ENCODE peak calls at places on chromosome 1, in nine cellular contexts. One of them, this sample, is unnamed.

GRCh38 chr1:11198851-11199628 is 9.9 kb downstream of the ANGPTL7 start:
- DNase-seq in brain microvascular endothelial cell: no peak
- DNase-seq in GM12864: no peak
- DNase-seq in thoracic aorta: no peak
- DNase-seq in heart left ventricle: no peak
- DNase-seq in IMR-90: no peak
- DNase-seq in adrenal gland: no peak
- DNase-seq in A549: no peak
- DNase-seq in mammary epithelial cell: no peak
- DNase-seq in this sample: no peak

GRCh38 chr1:237799762-237800474 is 90.8 kb downstream of the ZP4 start:
- DNase-seq in brain microvascular endothelial cell: peak
- DNase-seq in GM12864: no peak
- DNase-seq in thoracic aorta: no peak
- DNase-seq in heart left ventricle: peak
- DNase-seq in IMR-90: peak
- DNase-seq in adrenal gland: peak
- DNase-seq in A549: peak
- DNase-seq in mammary epithelial cell: peak
- DNase-seq in this sample: peak

GRCh38 chr1:181676269-181676668 is 193.0 kb downstream of the CACNA1E start:
- DNase-seq in brain microvascular endothelial cell: peak
- DNase-seq in GM12864: peak
- DNase-seq in thoracic aorta: no peak
- DNase-seq in heart left ventricle: no peak
- DNase-seq in IMR-90: peak
- DNase-seq in adrenal gland: peak
- DNase-seq in A549: peak
- DNase-seq in mammary epithelial cell: peak
- DNase-seq in this sample: peak

GRCh38 chr1:172670316-172670715 is 11.4 kb downstream of the FASLG start:
- DNase-seq in brain microvascular endothelial cell: no peak
- DNase-seq in GM12864: no peak
- DNase-seq in thoracic aorta: no peak
- DNase-seq in heart left ventricle: no peak
- DNase-seq in IMR-90: no peak
- DNase-seq in adrenal gland: no peak
- DNase-seq in A549: no peak
- DNase-seq in mammary epithelial cell: no peak
- DNase-seq in this sample: no peak

GRCh38 chr1:181558416-181558815 is 75.1 kb downstream of the CACNA1E start:
- DNase-seq in brain microvascular endothelial cell: no peak
- DNase-seq in GM12864: no peak
- DNase-seq in thoracic aorta: no peak
- DNase-seq in heart left ventricle: no peak
- DNase-seq in IMR-90: no peak
- DNase-seq in adrenal gland: no peak
- DNase-seq in A549: no peak
- DNase-seq in mammary epithelial cell: no peak
- DNase-seq in this sample: no peak

GRCh38 chr1:153353226-153353947 is 4.3 kb upstream of the S100A9 start:
- DNase-seq in brain microvascular endothelial cell: no peak
- DNase-seq in GM12864: no peak
- DNase-seq in thoracic aorta: no peak
- DNase-seq in heart left ventricle: no peak
- DNase-seq in IMR-90: no peak
- DNase-seq in adrenal gland: no peak
- DNase-seq in A549: peak
- DNase-seq in mammary epithelial cell: no peak
- DNase-seq in this sample: peak

GRCh38 chr1:27970401-27970800 is 10.6 kb downstream of the XKR8 start:
- DNase-seq in brain microvascular endothelial cell: peak
- DNase-seq in GM12864: no peak
- DNase-seq in thoracic aorta: no peak
- DNase-seq in heart left ventricle: no peak
- DNase-seq in IMR-90: peak
- DNase-seq in adrenal gland: peak
- DNase-seq in A549: no peak
- DNase-seq in mammary epithelial cell: no peak
- DNase-seq in this sample: no peak

GRCh38 chr1:39666772-39667171 is 5.1 kb downstream of the NT5C1A start:
- DNase-seq in brain microvascular endothelial cell: no peak
- DNase-seq in GM12864: peak
- DNase-seq in thoracic aorta: no peak
- DNase-seq in heart left ventricle: no peak
- DNase-seq in IMR-90: no peak
- DNase-seq in adrenal gland: no peak
- DNase-seq in A549: no peak
- DNase-seq in mammary epithelial cell: no peak
- DNase-seq in this sample: no peak

GRCh38 chr1:202349263-202349928 is 897 bp downstream of the PPP1R12B start:
- DNase-seq in brain microvascular endothelial cell: peak
- DNase-seq in GM12864: no peak
- DNase-seq in thoracic aorta: no peak
- DNase-seq in heart left ventricle: no peak
- DNase-seq in IMR-90: peak
- DNase-seq in adrenal gland: peak
- DNase-seq in A549: peak
- DNase-seq in mammary epithelial cell: peak
- DNase-seq in this sample: peak

GRCh38 chr1:214615871-214616270 is 12.9 kb downstream of the CENPF start:
- DNase-seq in brain microvascular endothelial cell: no peak
- DNase-seq in GM12864: no peak
- DNase-seq in thoracic aorta: no peak
- DNase-seq in heart left ventricle: no peak
- DNase-seq in IMR-90: peak
- DNase-seq in adrenal gland: no peak
- DNase-seq in A549: no peak
- DNase-seq in mammary epithelial cell: no peak
- DNase-seq in this sample: no peak

GRCh38 chr1:109539676-109540075 is at the start of gene GPR61:
- DNase-seq in brain microvascular endothelial cell: no peak
- DNase-seq in GM12864: no peak
- DNase-seq in thoracic aorta: no peak
- DNase-seq in heart left ventricle: no peak
- DNase-seq in IMR-90: no peak
- DNase-seq in adrenal gland: peak
- DNase-seq in A549: no peak
- DNase-seq in mammary epithelial cell: no peak
- DNase-seq in this sample: no peak

GRCh38 chr1:61043010-61043820 is 39.1 kb upstream of the NFIA start:
- DNase-seq in brain microvascular endothelial cell: peak
- DNase-seq in GM12864: no peak
- DNase-seq in thoracic aorta: peak
- DNase-seq in heart left ventricle: peak
- DNase-seq in IMR-90: peak
- DNase-seq in adrenal gland: peak
- DNase-seq in A549: peak
- DNase-seq in mammary epithelial cell: peak
- DNase-seq in this sample: peak

GRCh38 chr1:21237386-21238088 is 52.7 kb downstream of the ECE1 start:
- DNase-seq in brain microvascular endothelial cell: no peak
- DNase-seq in GM12864: no peak
- DNase-seq in thoracic aorta: no peak
- DNase-seq in heart left ventricle: no peak
- DNase-seq in IMR-90: no peak
- DNase-seq in adrenal gland: peak
- DNase-seq in A549: no peak
- DNase-seq in mammary epithelial cell: no peak
- DNase-seq in this sample: no peak

GRCh38 chr1:30706528-30706927 is 16.9 kb downstream of the MATN1 start:
- DNase-seq in brain microvascular endothelial cell: peak
- DNase-seq in GM12864: no peak
- DNase-seq in thoracic aorta: no peak
- DNase-seq in heart left ventricle: no peak
- DNase-seq in IMR-90: peak
- DNase-seq in adrenal gland: peak
- DNase-seq in A549: no peak
- DNase-seq in mammary epithelial cell: peak
- DNase-seq in this sample: peak

GRCh38 chr1:30882678-30883388 is 25.7 kb downstream of the SDC3 start:
- DNase-seq in brain microvascular endothelial cell: no peak
- DNase-seq in GM12864: no peak
- DNase-seq in thoracic aorta: no peak
- DNase-seq in heart left ventricle: no peak
- DNase-seq in IMR-90: no peak
- DNase-seq in adrenal gland: peak
- DNase-seq in A549: no peak
- DNase-seq in mammary epithelial cell: no peak
- DNase-seq in this sample: no peak

GRCh38 chr1:109090415-109091195 is at the start of gene TMEM167B:
- DNase-seq in brain microvascular endothelial cell: peak
- DNase-seq in GM12864: peak
- DNase-seq in thoracic aorta: peak
- DNase-seq in heart left ventricle: peak
- DNase-seq in IMR-90: peak
- DNase-seq in adrenal gland: peak
- DNase-seq in A549: peak
- DNase-seq in mammary epithelial cell: peak
- DNase-seq in this sample: peak

DNA sequence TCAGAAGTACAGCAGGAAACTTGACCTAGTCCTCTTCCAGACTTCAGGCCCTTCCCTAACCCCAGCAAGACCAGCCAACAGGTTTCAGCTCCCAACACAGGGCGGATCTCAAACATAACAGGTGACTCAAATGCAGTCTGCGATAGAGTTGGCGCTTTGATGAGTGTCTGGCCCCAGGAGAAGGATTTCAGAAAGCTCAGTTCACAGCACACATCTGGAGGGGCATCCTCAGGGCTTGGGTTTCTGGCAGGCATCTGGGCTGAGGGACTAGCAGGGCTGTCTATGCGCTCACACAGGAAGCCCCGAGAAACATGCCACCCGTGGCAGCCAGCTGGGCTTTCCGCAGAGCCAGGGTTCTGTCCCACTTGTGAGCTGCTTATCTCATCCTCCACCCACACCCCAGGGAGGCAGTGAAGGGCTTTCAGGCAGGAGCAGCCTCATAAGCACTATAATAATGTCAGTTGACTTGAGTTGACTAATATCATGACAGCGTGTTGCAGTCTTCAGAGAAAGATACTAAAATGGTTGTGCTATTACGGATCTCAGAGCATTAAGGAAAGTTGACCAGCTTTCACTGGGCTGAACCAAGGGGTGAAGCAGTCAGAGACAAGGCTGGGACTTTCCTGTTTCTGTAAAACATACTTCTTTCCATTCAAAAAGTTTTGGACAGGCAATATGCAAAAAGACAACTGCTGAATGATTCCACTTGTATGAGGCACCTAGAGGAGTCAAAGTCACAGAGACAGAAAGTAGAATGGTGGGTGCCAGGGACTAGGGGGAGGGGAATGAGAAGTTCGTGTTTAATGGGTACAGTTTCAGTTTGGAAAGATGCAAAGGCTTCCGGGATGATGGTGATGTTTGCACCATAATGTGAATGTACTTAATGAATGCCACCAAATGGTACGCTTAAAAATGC is 233.0 kb upstream of the IRF2BP2 start:
- DNase-seq in brain microvascular endothelial cell: no peak
- DNase-seq in GM12864: peak
- DNase-seq in thoracic aorta: no peak
- DNase-seq in heart left ventricle: no peak
- DNase-seq in IMR-90: peak
- DNase-seq in adrenal gland: no peak
- DNase-seq in A549: no peak
- DNase-seq in mammary epithelial cell: no peak
- DNase-seq in this sample: no peak
- H3K4me3 ChIP-seq in brain microvascular endothelial cell: no peak
- H3K4me3 ChIP-seq in GM12864: peak
- H3K4me3 ChIP-seq in thoracic aorta: no peak
- H3K4me3 ChIP-seq in heart left ventricle: no peak
- H3K4me3 ChIP-seq in IMR-90: no peak
- H3K4me3 ChIP-seq in adrenal gland: no peak
- H3K4me3 ChIP-seq in A549: no peak
- H3K4me3 ChIP-seq in mammary epithelial cell: no peak
- H3K4me3 ChIP-seq in this sample: no peak

GRCh38 chr1:219342836-219343235 is 169.2 kb downstream of the LYPLAL1 start:
- DNase-seq in brain microvascular endothelial cell: no peak
- DNase-seq in GM12864: no peak
- DNase-seq in thoracic aorta: no peak
- DNase-seq in heart left ventricle: no peak
- DNase-seq in IMR-90: no peak
- DNase-seq in adrenal gland: no peak
- DNase-seq in A549: no peak
- DNase-seq in mammary epithelial cell: no peak
- DNase-seq in this sample: no peak
- H3K4me3 ChIP-seq in brain microvascular endothelial cell: no peak
- H3K4me3 ChIP-seq in GM12864: no peak
- H3K4me3 ChIP-seq in thoracic aorta: no peak
- H3K4me3 ChIP-seq in heart left ventricle: no peak
- H3K4me3 ChIP-seq in IMR-90: no peak
- H3K4me3 ChIP-seq in adrenal gland: no peak
- H3K4me3 ChIP-seq in A549: no peak
- H3K4me3 ChIP-seq in mammary epithelial cell: no peak
- H3K4me3 ChIP-seq in this sample: no peak

GRCh38 chr1:3658231-3658615 is 5.9 kb downstream of the TP73 start:
- DNase-seq in brain microvascular endothelial cell: no peak
- DNase-seq in GM12864: no peak
- DNase-seq in thoracic aorta: no peak
- DNase-seq in heart left ventricle: no peak
- DNase-seq in IMR-90: no peak
- DNase-seq in adrenal gland: no peak
- DNase-seq in A549: no peak
- DNase-seq in mammary epithelial cell: no peak
- DNase-seq in this sample: no peak

GRCh38 chr1:3657578-3658230 is 5.4 kb downstream of the TP73 start:
- DNase-seq in brain microvascular endothelial cell: no peak
- DNase-seq in GM12864: no peak
- DNase-seq in thoracic aorta: no peak
- DNase-seq in heart left ventricle: no peak
- DNase-seq in IMR-90: no peak
- DNase-seq in adrenal gland: no peak
- DNase-seq in A549: no peak
- DNase-seq in mammary epithelial cell: no peak
- DNase-seq in this sample: no peak

GRCh38 chr1:3654549-3655281 is 2.4 kb downstream of the TP73 start:
- DNase-seq in brain microvascular endothelial cell: no peak
- DNase-seq in GM12864: no peak
- DNase-seq in thoracic aorta: no peak
- DNase-seq in heart left ventricle: no peak
- DNase-seq in IMR-90: no peak
- DNase-seq in adrenal gland: no peak
- DNase-seq in A549: no peak
- DNase-seq in mammary epithelial cell: no peak
- DNase-seq in this sample: no peak

GRCh38 chr1:3657096-3657475 is 4.8 kb downstream of the TP73 start:
- DNase-seq in brain microvascular endothelial cell: no peak
- DNase-seq in GM12864: no peak
- DNase-seq in thoracic aorta: no peak
- DNase-seq in heart left ventricle: no peak
- DNase-seq in IMR-90: no peak
- DNase-seq in adrenal gland: no peak
- DNase-seq in A549: no peak
- DNase-seq in mammary epithelial cell: no peak
- DNase-seq in this sample: no peak

GRCh38 chr1:3656450-3657095 is 4.3 kb downstream of the TP73 start:
- DNase-seq in brain microvascular endothelial cell: no peak
- DNase-seq in GM12864: no peak
- DNase-seq in thoracic aorta: no peak
- DNase-seq in heart left ventricle: no peak
- DNase-seq in IMR-90: no peak
- DNase-seq in adrenal gland: no peak
- DNase-seq in A549: no peak
- DNase-seq in mammary epithelial cell: no peak
- DNase-seq in this sample: no peak
- H3K4me3 ChIP-seq in brain microvascular endothelial cell: no peak
- H3K4me3 ChIP-seq in GM12864: peak
- H3K4me3 ChIP-seq in thoracic aorta: no peak
- H3K4me3 ChIP-seq in heart left ventricle: no peak
- H3K4me3 ChIP-seq in IMR-90: no peak
- H3K4me3 ChIP-seq in adrenal gland: no peak
- H3K4me3 ChIP-seq in A549: no peak
- H3K4me3 ChIP-seq in mammary epithelial cell: no peak
- H3K4me3 ChIP-seq in this sample: no peak

GRCh38 chr1:9395031-9395430 is 102.3 kb downstream of the SPSB1 start:
- DNase-seq in brain microvascular endothelial cell: no peak
- DNase-seq in GM12864: no peak
- DNase-seq in thoracic aorta: no peak
- DNase-seq in heart left ventricle: no peak
- DNase-seq in IMR-90: no peak
- DNase-seq in adrenal gland: no peak
- DNase-seq in A549: no peak
- DNase-seq in mammary epithelial cell: no peak
- DNase-seq in this sample: no peak
- H3K4me3 ChIP-seq in brain microvascular endothelial cell: no peak
- H3K4me3 ChIP-seq in GM12864: no peak
- H3K4me3 ChIP-seq in thoracic aorta: no peak
- H3K4me3 ChIP-seq in heart left ventricle: no peak
- H3K4me3 ChIP-seq in IMR-90: no peak
- H3K4me3 ChIP-seq in adrenal gland: no peak
- H3K4me3 ChIP-seq in A549: no peak
- H3K4me3 ChIP-seq in mammary epithelial cell: no peak
- H3K4me3 ChIP-seq in this sample: no peak